ENCODE peak calls at places on chromosome 21, in four cellular contexts. F is prostate gland, N is progenitor cell of endocrine pancreas, Q is foreskin fibroblast. T is an unnamed sample.

GRCh38 chr21:28089599-28090421 is 902.9 kb downstream of the LTN1 start:
- DNase-seq in F (no peak), N (no peak), Q (no peak), T (no peak)

GRCh38 chr21:46425566-46425965 is 33.1 kb upstream of the DIP2A start:
- DNase-seq in F (no peak), N (no peak), Q (no peak), T (peak)

GRCh38 chr21:39348355-39349210 is at the start of gene HMGN1:
- DNase-seq in F (peak), N (peak), Q (peak), T (peak)

GRCh38 chr21:46054031-46054430 is 43.9 kb upstream of the COL6A2 start:
- DNase-seq in F (no peak), N (peak), Q (no peak), T (no peak)

GRCh38 chr21:17925900-17926299 is 106.7 kb upstream of the C21orf91 start:
- DNase-seq in F (no peak), N (no peak), Q (peak), T (no peak)

GRCh38 chr21:26964379-26964778 is 2.5 kb downstream of the ADAMTS5 start:
- DNase-seq in F (no peak), N (no peak), Q (peak), T (no peak)

GRCh38 chr21:20701235-20701634 is 297.0 kb upstream of the NCAM2 start:
- DNase-seq in F (no peak), N (no peak), Q (no peak), T (peak)

GRCh38 chr21:31182231-31183129 is 144.2 kb upstream of the KRTAP19-8 start:
- DNase-seq in F (no peak), N (no peak), Q (no peak), T (peak)

DNA sequence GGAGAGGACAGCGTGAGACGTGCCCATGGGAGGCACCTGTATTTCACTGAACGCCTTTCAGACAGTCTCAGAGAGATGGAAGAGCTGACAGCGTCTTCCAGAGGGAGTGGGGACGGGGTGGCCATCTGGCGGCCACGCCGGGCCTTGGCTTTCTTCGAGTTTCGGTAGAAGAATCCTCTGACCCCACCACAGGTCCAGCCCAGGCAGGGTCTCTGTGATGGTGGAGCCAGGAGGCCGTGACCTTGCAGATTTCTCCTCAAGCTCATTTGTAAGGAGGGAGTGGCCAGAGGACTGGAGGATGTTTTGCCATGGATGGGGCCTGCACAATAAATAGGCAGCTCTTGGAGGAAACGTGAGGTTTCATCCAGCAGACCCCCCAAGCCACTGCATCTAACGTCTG is 47.5 kb upstream of the ADARB1 start:
- DNase-seq in F (no peak), N (no peak), Q (no peak), T (no peak)
- TF ChIP-seq CTCF in F (no peak), N (peak), Q (no peak), T (no peak)

GRCh38 chr21:42590431-42591131 is 62.8 kb upstream of the PDE9A start:
- DNase-seq in F (no peak), N (no peak), Q (no peak), T (peak)

GRCh38 chr21:42586406-42586805 is 67.0 kb upstream of the PDE9A start:
- DNase-seq in F (no peak), N (no peak), Q (no peak), T (no peak)

GRCh38 chr21:42583992-42584641 is 69.3 kb upstream of the PDE9A start:
- DNase-seq in F (no peak), N (no peak), Q (no peak), T (no peak)

GRCh38 chr21:42585881-42586280 is 67.5 kb upstream of the PDE9A start:
- DNase-seq in F (no peak), N (no peak), Q (no peak), T (no peak)

DNA sequence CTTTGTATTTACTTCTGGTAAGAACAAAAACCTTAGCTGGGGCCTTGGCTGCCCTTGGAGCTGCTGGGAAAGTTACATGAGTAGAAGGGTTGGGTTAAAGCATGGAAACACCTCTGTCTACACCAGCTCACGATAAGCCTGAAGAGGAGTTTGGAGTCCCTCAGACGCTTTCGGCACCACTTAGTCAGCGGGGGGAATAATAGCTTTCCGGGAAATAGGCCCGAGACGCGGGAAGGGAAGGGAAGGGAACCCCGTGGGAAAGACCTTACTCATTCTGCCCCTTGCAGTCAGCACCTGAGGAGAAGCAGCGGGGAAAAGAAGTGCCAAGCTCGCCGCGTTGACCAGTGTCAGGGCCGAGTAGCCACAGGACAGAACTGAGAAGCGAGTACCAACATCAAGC is 66.4 kb upstream of the PDE9A start:
- DNase-seq in F (no peak), N (no peak), Q (no peak), T (no peak)
- TF ChIP-seq CTCF in F (no peak), N (no peak), Q (no peak), T (no peak)

GRCh38 chr21:36169465-36170128 is 13.0 kb downstream of the DOP1B start:
- DNase-seq in F (no peak), N (no peak), Q (no peak), T (peak)
- TF ChIP-seq CTCF in F (no peak), N (peak), Q (no peak), T (no peak)

GRCh38 chr21:23968008-23968407 is 1639.3 kb downstream of the MRPL39 start:
- DNase-seq in F (no peak), N (no peak), Q (no peak), T (no peak)

GRCh38 chr21:23963454-23963853 is 1643.8 kb downstream of the MRPL39 start:
- DNase-seq in F (no peak), N (no peak), Q (no peak), T (no peak)

GRCh38 chr21:23968722-23969647 is 1638.3 kb downstream of the MRPL39 start:
- DNase-seq in F (no peak), N (no peak), Q (peak), T (peak)
- TF ChIP-seq CTCF in F (no peak), N (peak), Q (no peak), T (peak)

T was measured in activated CD8-positive, alpha-beta T cell treated with anti-CD3 and anti-CD28 coated beads for 36 hours.